ENCODE peak calls at places on chromosomes 13 and 19, in five cellular contexts. D is SHP77; A is right lobe of liver; M is activated CD4-positive, alpha-beta T cell treated with anti-CD3 and anti-CD28 coated beads for 4 hours; Z is GM23248. R is an unnamed sample.

GRCh38 chr13:48078251-48078656 is 16.6 kb downstream of the MED4 start:
- DNase-seq in D (no peak), A (no peak), M (no peak), Z (peak), R (no peak)

GRCh38 chr19:57348136-57348535 is 2.9 kb upstream of the ZNF304 start:
- DNase-seq in D (no peak), A (no peak), M (no peak), Z (peak), R (no peak)

GRCh38 chr13:20945952-20946383 is 43.4 kb upstream of the XPO4 start:
- DNase-seq in D (no peak), A (no peak), M (no peak), Z (peak), R (peak)

GRCh38 chr19:44557933-44558332 is 28.5 kb upstream of the CEACAM20 start:
- DNase-seq in D (no peak), A (no peak), M (no peak), Z (no peak), R (no peak)

GRCh38 chr19:47389150-47389556 is 30.2 kb downstream of the MEIS3 start:
- DNase-seq in D (no peak), A (no peak), M (no peak), Z (no peak), R (peak)

GRCh38 chr19:16088985-16089846 is 12.9 kb downstream of the TPM4 start:
- DNase-seq in D (no peak), A (no peak), M (no peak), Z (no peak), R (no peak)

GRCh38 chr19:685457-685931 is 9.3 kb downstream of the FSTL3 start:
- DNase-seq in D (no peak), A (no peak), M (no peak), Z (no peak), R (no peak)

GRCh38 chr19:10501971-10502523 is 1.1 kb downstream of the KEAP1 start:
- DNase-seq in D (peak), A (peak), M (peak), Z (peak), R (peak)

R was measured in upper lobe of right lung.